ENCODE peak calls at places on chromosome 15, in ten cellular contexts. G, A, Z, W, P, M, Q, R, T and I are unnamed samples.

GRCh38 chr15:58015565-58015964 is 49.9 kb downstream of the ALDH1A2 start:
- DNase-seq in W (no peak), M (no peak), T (no peak), Z (no peak), G (no peak), P (no peak), A (no peak), R (no peak), Q (no peak), I (no peak)

GRCh38 chr15:58862326-58862725 is 71.2 kb downstream of the SLTM start:
- DNase-seq in Z (no peak), M (no peak), T (no peak), A (no peak), G (no peak), P (no peak), W (no peak), Q (no peak), R (no peak), I (no peak)

GRCh38 chr15:75130597-75131268 is 70.9 kb upstream of the C15orf39 start:
- DNase-seq in W (no peak), P (no peak), Z (no peak), R (no peak), T (peak; percentile 25), G (no peak), M (no peak), Q (no peak), A (no peak), I (no peak)

GRCh38 chr15:69298697-69299441 is at the start of gene PAQR5:
- DNase-seq in R (no peak), T (no peak), P (peak; percentile 85), A (no peak), G (no peak), Q (no peak), M (peak; percentile 35), Z (no peak), W (no peak), I (peak; percentile 31)

GRCh38 chr15:86082619-86083377 is 3.1 kb downstream of the AGBL1 start:
- DNase-seq in T (no peak), G (no peak), W (no peak), A (no peak), P (no peak), Z (peak; percentile 46), R (no peak), Q (no peak), M (no peak), I (peak; percentile 18)

GRCh38 chr15:81038975-81039607 is 38.4 kb downstream of the TLNRD1 start:
- DNase-seq in G (no peak), P (no peak), T (peak; percentile 17), Q (no peak), R (no peak), A (peak; percentile 14), W (no peak), M (no peak), Z (no peak), I (no peak)

GRCh38 chr15:33722005-33722672 is 246.2 kb upstream of the CHRM5 start:
- DNase-seq in Z (no peak), A (no peak), M (no peak), G (no peak), R (no peak), Q (no peak), P (no peak), T (no peak), W (no peak), I (no peak)

GRCh38 chr15:38017721-38018120 is 83.3 kb downstream of the TMCO5A start:
- DNase-seq in Z (no peak), T (no peak), R (no peak), Q (no peak), W (no peak), M (no peak), G (no peak), A (no peak), P (no peak), I (no peak)